ENCODE peak calls at places on chromosomes 3 and 15, in seven cellular contexts. O, D, P, G, U, S and L are unnamed samples.

GRCh38 chr3:60445416-60445815 is 805.8 kb downstream of the FHIT start:
- DNase-seq in D (peak), O (no peak), G (no peak), S (peak), P (no peak), U (no peak), L (no peak)

GRCh38 chr3:16801223-16801622 is 83.5 kb upstream of the PLCL2 start:
- DNase-seq in G (no peak), P (no peak), U (no peak), D (no peak), O (no peak), S (no peak), L (no peak)

GRCh38 chr15:55241193-55241592 is 44.5 kb upstream of the RSL24D1 start:
- DNase-seq in P (no peak), O (no peak), S (no peak), G (no peak), U (no peak), D (no peak), L (no peak)

GRCh38 chr3:195021674-195022073 is 249.3 kb downstream of the XXYLT1 start:
- DNase-seq in G (no peak), P (no peak), U (no peak), D (no peak), O (no peak), S (no peak), L (no peak)

GRCh38 chr15:66433726-66434125 is 47.0 kb downstream of the MAP2K1 start:
- DNase-seq in O (peak), G (no peak), U (no peak), P (no peak), S (no peak), D (no peak), L (no peak)

GRCh38 chr3:191882289-191882688 is 421.3 kb downstream of the PYDC2 start:
- DNase-seq in S (peak), U (no peak), P (no peak), G (no peak), O (no peak), D (peak), L (no peak)

GRCh38 chr3:8660271-8660731 is 15.7 kb upstream of the SSUH2 start:
- DNase-seq in G (no peak), O (peak), D (no peak), U (no peak), S (peak), P (peak), L (no peak)

GRCh38 chr3:150069633-150070032 is 98.9 kb upstream of the PFN2 start:
- DNase-seq in O (no peak), G (no peak), D (no peak), P (no peak), U (no peak), S (no peak), L (no peak)

GRCh38 chr3:36957862-36958686 is 13.2 kb upstream of the TRANK1 start:
- DNase-seq in U (no peak), S (no peak), O (peak), G (no peak), P (peak), D (peak), L (no peak)

GRCh38 chr15:84034831-84035753 is 200.5 kb upstream of the GOLGA6L4 start:
- DNase-seq in D (no peak), P (peak), G (no peak), U (peak), O (peak), S (peak), L (no peak)

GRCh38 chr15:28904541-28905303 is 18.9 kb downstream of the APBA2 start:
- DNase-seq in O (no peak), D (no peak), S (no peak), P (no peak), G (no peak), U (peak), L (no peak)

GRCh38 chr3:64057231-64057630 is 33.9 kb upstream of the PSMD6 start:
- DNase-seq in S (no peak), P (no peak), G (no peak), D (no peak), O (no peak), U (no peak), L (no peak)

GRCh38 chr3:187027531-187027936 is 97.2 kb downstream of the ST6GAL1 start:
- DNase-seq in P (no peak), O (no peak), D (no peak), U (no peak), G (peak), S (no peak), L (no peak)

GRCh38 chr15:48559270-48559669 is 86.2 kb downstream of the FBN1 start:
- DNase-seq in G (no peak), P (peak), U (no peak), O (peak), D (no peak), S (peak), L (peak)

GRCh38 chr3:147153830-147154539 is 252.4 kb downstream of the ZIC4 start:
- DNase-seq in G (no peak), S (no peak), P (no peak), U (no peak), O (no peak), D (no peak), L (no peak)

GRCh38 chr3:146035366-146035765 is 125.6 kb downstream of the PLOD2 start:
- DNase-seq in G (no peak), D (peak), S (no peak), P (peak), O (peak), U (no peak), L (no peak)

GRCh38 chr3:13567684-13568514 is 19.0 kb downstream of the FBLN2 start:
- DNase-seq in O (no peak), P (no peak), S (no peak), G (no peak), U (no peak), D (no peak), L (no peak)

GRCh38 chr3:129047553-129047839 is 13.1 kb upstream of the GP9 start:
- DNase-seq in S (no peak), G (no peak), D (no peak), U (no peak), O (no peak), P (no peak), L (no peak)

GRCh38 chr3:197042539-197042938 is 12.9 kb upstream of the MELTF start:
- DNase-seq in O (no peak), S (no peak), D (no peak), U (no peak), P (no peak), G (no peak), L (no peak)

GRCh38 chr3:113124256-113124830 is 87.0 kb upstream of the BOC start:
- DNase-seq in S (no peak), U (no peak), D (no peak), O (no peak), G (no peak), P (no peak), L (peak)

GRCh38 chr3:184635126-184635525 is 73.5 kb downstream of the EPHB3 start:
- DNase-seq in U (no peak), P (no peak), D (no peak), G (no peak), O (no peak), S (no peak), L (no peak)

GRCh38 chr15:60118146-60118545 is 114.0 kb downstream of the FOXB1 start:
- DNase-seq in P (no peak), O (no peak), S (peak), U (peak), G (no peak), D (no peak), L (no peak)

GRCh38 chr3:142888484-142889262 is at the start of gene PCOLCE2:
- DNase-seq in S (peak), P (peak), D (peak), O (no peak), G (peak), U (peak), L (peak)

DNA sequence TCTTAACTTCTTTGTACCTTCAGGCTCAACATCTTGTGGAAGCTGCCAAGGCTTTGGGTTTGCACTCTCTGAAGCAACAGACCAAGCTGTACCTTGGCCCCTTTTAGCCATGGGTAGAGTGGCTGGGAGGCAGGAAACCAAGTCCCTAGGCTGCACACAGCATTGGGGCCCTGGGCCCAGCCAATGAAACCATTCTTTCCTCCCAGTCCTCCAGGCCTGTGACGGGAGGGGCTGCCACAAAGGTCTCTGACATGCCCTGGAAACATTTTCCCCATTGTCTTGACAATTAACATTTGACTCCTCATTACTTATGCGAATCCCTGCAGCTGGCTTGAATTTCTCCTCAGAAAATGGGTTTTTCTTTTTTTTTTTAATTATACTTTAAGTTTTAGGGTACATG is 253.1 kb upstream of the GADL1 start:
- DNase-seq in P (no peak), O (no peak), S (no peak), U (no peak), G (no peak), D (no peak), L (no peak)
- H2AK5ac ChIP-seq in P (no peak), O (no peak), S (no peak), U (no peak), G (no peak), D (no peak), L (no peak)

GRCh38 chr3:48635222-48636021 is at the start of gene SLC26A6:
- DNase-seq in U (peak), G (peak), D (peak), S (peak), O (peak), P (peak), L (peak)
- H3K9ac ChIP-seq in U (peak), G (peak), D (peak), S (peak), O (peak), P (peak), L (peak)

GRCh38 chr3:98799479-98799878 is 36.3 kb downstream of the ST3GAL6 start:
- DNase-seq in S (no peak), G (no peak), D (no peak), U (no peak), O (no peak), P (no peak), L (no peak)
- H2AK5ac ChIP-seq in S (no peak), G (no peak), D (no peak), U (no peak), O (no peak), P (no peak), L (no peak)

GRCh38 chr3:49119036-49119435 is 1.6 kb downstream of the USP19 start:
- DNase-seq in P (peak), G (no peak), U (no peak), D (no peak), O (no peak), S (no peak), L (no peak)
- H3K9ac ChIP-seq in P (peak), G (no peak), U (no peak), D (no peak), O (no peak), S (no peak), L (no peak)

GRCh38 chr3:35565048-35565447 is 74.3 kb upstream of the ARPP21 start:
- DNase-seq in G (no peak), S (no peak), D (no peak), O (no peak), U (no peak), P (no peak), L (no peak)

GRCh38 chr3:35562141-35562540 is 77.2 kb upstream of the ARPP21 start:
- DNase-seq in G (no peak), D (no peak), U (no peak), P (no peak), O (no peak), S (no peak), L (no peak)
- H2AK5ac ChIP-seq in G (no peak), D (no peak), U (no peak), P (no peak), O (no peak), S (no peak), L (no peak)

GRCh38 chr3:52498134-52499054 is 3.3 kb downstream of the STAB1 start:
- DNase-seq in D (no peak), G (no peak), U (no peak), O (peak), P (no peak), S (no peak), L (no peak)
- H3K9ac ChIP-seq in D (no peak), G (no peak), U (no peak), O (no peak), P (peak), S (no peak), L (peak)

DNA sequence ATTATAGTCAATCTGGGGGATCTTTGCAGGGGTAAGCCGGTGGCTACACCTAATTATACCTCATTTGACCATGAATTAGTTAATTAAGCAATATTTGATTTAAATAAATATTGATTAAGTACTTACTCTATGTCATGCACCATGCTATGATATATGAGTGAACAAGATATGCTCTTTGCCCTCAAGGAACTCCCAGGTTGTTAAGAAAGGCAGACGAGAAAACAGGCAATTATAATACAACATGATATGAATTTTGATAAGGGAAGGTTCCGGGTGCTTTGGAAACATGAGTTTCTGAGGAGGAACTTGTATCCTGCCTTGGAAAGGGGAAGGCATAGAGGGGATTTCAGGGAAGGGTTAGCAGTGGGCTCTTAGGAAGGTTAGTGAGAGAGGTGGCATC is 412.9 kb downstream of the WDR72 start:
- DNase-seq in O (no peak), G (no peak), S (no peak), D (no peak), U (no peak), P (no peak), L (no peak)
- H2AK5ac ChIP-seq in O (no peak), G (no peak), S (no peak), D (no peak), U (no peak), P (no peak), L (no peak)

GRCh38 chr15:96158938-96159337 is 171.6 kb upstream of the NR2F2 start:
- DNase-seq in S (no peak), O (no peak), D (no peak), G (no peak), P (no peak), U (no peak), L (no peak)

GRCh38 chr15:96165775-96166174 is 164.7 kb upstream of the NR2F2 start:
- DNase-seq in G (no peak), D (no peak), S (no peak), O (no peak), P (no peak), U (no peak), L (no peak)

GRCh38 chr15:96160269-96160668 is 170.2 kb upstream of the NR2F2 start:
- DNase-seq in O (peak), G (no peak), P (no peak), S (no peak), D (no peak), U (no peak), L (no peak)

GRCh38 chr15:96162322-96162721 is 168.2 kb upstream of the NR2F2 start:
- DNase-seq in G (no peak), D (no peak), U (no peak), O (no peak), P (no peak), S (no peak), L (no peak)

DNA sequence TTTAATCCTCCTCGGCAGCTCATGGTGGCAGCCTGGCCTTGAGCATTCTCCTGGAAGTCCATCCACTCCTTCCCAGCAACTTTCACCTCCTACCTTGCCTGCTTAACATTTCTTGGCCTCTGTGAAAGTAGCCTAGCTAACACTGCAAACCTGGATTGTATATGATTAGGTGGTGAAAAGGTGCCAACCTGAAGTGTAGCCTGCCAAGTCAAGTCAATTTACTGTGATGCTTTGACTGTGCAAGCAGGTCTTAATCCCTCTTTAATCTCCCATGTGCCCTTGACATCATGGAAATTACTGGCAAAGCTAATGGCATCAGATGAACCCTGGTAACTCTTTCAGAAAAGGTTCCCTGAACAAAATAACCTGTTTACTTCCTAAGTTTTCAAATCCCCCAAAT is 169.7 kb upstream of the NR2F2 start:
- DNase-seq in O (no peak), S (no peak), G (no peak), P (no peak), U (no peak), D (no peak), L (no peak)
- H3K9ac ChIP-seq in O (no peak), S (no peak), G (no peak), P (peak), U (no peak), D (no peak), L (no peak)

GRCh38 chr3:44238889-44239288 is 2.8 kb upstream of the TOPAZ1 start:
- DNase-seq in U (no peak), D (no peak), G (no peak), O (no peak), S (no peak), P (no peak), L (no peak)
- H2AK5ac ChIP-seq in U (no peak), D (no peak), G (no peak), O (no peak), S (no peak), P (no peak), L (no peak)

DNA sequence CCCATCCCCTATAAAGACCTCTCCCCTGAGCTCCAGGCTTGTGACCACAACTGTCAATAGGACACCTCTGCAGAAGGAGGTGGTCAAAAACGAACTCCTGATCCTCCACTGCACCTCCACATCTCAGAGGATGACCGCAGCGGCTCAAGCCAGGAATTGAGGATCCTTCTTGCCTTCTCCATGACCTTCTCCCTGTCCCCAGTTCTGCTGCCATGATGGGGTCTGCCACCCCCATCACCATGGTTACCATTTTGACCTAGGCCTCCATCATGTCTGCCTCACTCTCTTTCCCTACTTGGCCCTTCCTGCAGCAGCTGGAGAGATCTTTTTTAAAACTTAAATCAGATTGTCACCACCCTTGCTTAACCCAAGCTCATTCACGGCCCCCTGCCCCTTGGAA is 81.3 kb upstream of the LINGO1 start:
- DNase-seq in G (no peak), U (no peak), P (no peak), S (no peak), O (no peak), D (no peak), L (no peak)
- H3K9ac ChIP-seq in G (no peak), U (no peak), P (no peak), S (no peak), O (no peak), D (no peak), L (no peak)